ENCODE peak calls at places on chromosomes 11 and 22, in four cellular contexts. L is A172, U is ovary, O is LoVo. X is an unnamed sample.

GRCh38 chr11:61023086-61024035 is 51.9 kb downstream of the CD6 start:
- DNase-seq in L (no peak), U (no peak), O (no peak), X (no peak)

GRCh38 chr22:29716814-29717213 is 3.0 kb upstream of the CABP7 start:
- DNase-seq in L (peak), U (peak), O (peak), X (peak)

GRCh38 chr11:86214710-86215109 is 29.8 kb upstream of the EED start:
- DNase-seq in L (peak), U (no peak), O (no peak), X (no peak)

GRCh38 chr11:93986716-93987115 is 34.4 kb upstream of the HEPHL1 start:
- DNase-seq in L (peak), U (no peak), O (peak), X (no peak)

GRCh38 chr11:69770525-69770924 is 4.6 kb downstream of the FGF4 start:
- DNase-seq in L (no peak), U (no peak), O (no peak), X (no peak)

GRCh38 chr22:49847751-49848689 is 5.6 kb upstream of the ZBED4 start:
- DNase-seq in L (no peak), U (no peak), O (no peak), X (no peak)

GRCh38 chr11:69297926-69298777 is 4.2 kb downstream of the MYEOV start:
- DNase-seq in L (peak), U (no peak), O (peak), X (peak)

GRCh38 chr11:91248199-91248807 is 976.3 kb upstream of the FAT3 start:
- DNase-seq in L (peak), U (no peak), O (peak), X (peak)

GRCh38 chr22:48429621-48430020 is 1398.1 kb downstream of the BRD1 start:
- DNase-seq in L (no peak), U (no peak), O (no peak), X (no peak)

GRCh38 chr22:28442951-28443876 is 236.4 kb downstream of the TTC28 start:
- DNase-seq in L (peak), U (peak), O (no peak), X (no peak)

GRCh38 chr22:45880732-45881523 is 96.0 kb downstream of the WNT7B start:
- DNase-seq in L (no peak), U (no peak), O (no peak), X (no peak)

GRCh38 chr22:23305922-23306374 is 125.6 kb downstream of the BCR start:
- DNase-seq in L (no peak), U (peak), O (no peak), X (no peak)

GRCh38 chr11:34065505-34066203 is 14.1 kb downstream of the CAPRIN1 start:
- DNase-seq in L (no peak), U (no peak), O (no peak), X (no peak)

GRCh38 chr11:57320719-57321387 is 3.9 kb downstream of the TNKS1BP1 start:
- DNase-seq in L (no peak), U (no peak), O (no peak), X (no peak)

GRCh38 chr22:22800716-22801115 is 86.9 kb upstream of the IGLL5 start:
- DNase-seq in L (peak), U (no peak), O (no peak), X (no peak)

GRCh38 chr22:27107824-27108223 is 450.4 kb downstream of the MIAT start:
- DNase-seq in L (peak), U (peak), O (peak), X (peak)

GRCh38 chr11:89436071-89436470 is 55.1 kb downstream of the NOX4 start:
- DNase-seq in L (peak), U (no peak), O (no peak), X (no peak)

GRCh38 chr22:26673485-26673884 is 16.1 kb downstream of the MIAT start:
- DNase-seq in L (no peak), U (no peak), O (peak), X (no peak)

GRCh38 chr11:65790104-65790901 is 3.4 kb downstream of the OVOL1 start:
- DNase-seq in L (no peak), U (no peak), O (no peak), X (no peak)

GRCh38 chr11:69280451-69280850 is 13.5 kb upstream of the MYEOV start:
- DNase-seq in L (peak), U (no peak), O (peak), X (peak)

GRCh38 chr22:20205464-20205963 is 54.7 kb upstream of the CCDC188 start:
- DNase-seq in L (no peak), U (no peak), O (no peak), X (no peak)

GRCh38 chr11:83409476-83409875 is 123.3 kb upstream of the CCDC90B start:
- DNase-seq in L (no peak), U (no peak), O (no peak), X (no peak)

GRCh38 chr11:73271936-73272679 is at the start of gene P2RY6:
- DNase-seq in L (peak), U (no peak), O (no peak), X (peak)

GRCh38 chr11:73003083-73003482 is 139.0 kb downstream of the FCHSD2 start:
- DNase-seq in L (no peak), U (no peak), O (no peak), X (no peak)

GRCh38 chr11:1929621-1930447 is 10.3 kb downstream of the TNNT3 start:
- DNase-seq in L (no peak), U (no peak), O (no peak), X (no peak)

GRCh38 chr22:35631597-35631996 is 14.5 kb upstream of the MB start:
- DNase-seq in L (peak), U (no peak), O (peak), X (peak)